ENCODE peak calls at places on chromosomes 2 and 18, in seven cellular contexts. E is LoVo; J is fibroblast of the conjunctiva; W is bronchial epithelial cell; B is putamen; Q is SW480; R is activated T-cell treated with anti-CD3 and anti-CD28 coated beads, Interleukin-2, amount 50 U/mL, for 72 hours. L is an unnamed sample.
A peak's percentile ranks its signal among the peaks of the same experiment; 100 is the strongest.

GRCh38 chr2:159639071-159639470 is 22.7 kb upstream of the BAZ2B start:
- DNase-seq in J (no peak), R (no peak), Q (no peak), B (no peak), E (no peak), W (peak; percentile 62), L (no peak)

GRCh38 chr2:182784777-182785176 is 68.7 kb downstream of the DNAJC10 start:
- DNase-seq in E (no peak), R (no peak), B (no peak), W (peak; percentile 49), J (peak; percentile 36), Q (peak; percentile 31), L (peak; percentile 22)

GRCh38 chr2:158214431-158214830 is 112.8 kb downstream of the UPP2 start:
- DNase-seq in E (peak; percentile 16), B (no peak), J (no peak), R (no peak), Q (peak; percentile 48), W (peak; percentile 72), L (no peak)

GRCh38 chr2:165277295-165277694 is 38.1 kb downstream of the SCN2A start:
- DNase-seq in E (no peak), R (no peak), Q (no peak), B (no peak), J (peak; percentile 20), W (peak; percentile 8), L (no peak)

GRCh38 chr2:70188460-70188859 is 2.4 kb downstream of the C2orf42 start:
- DNase-seq in R (no peak), J (no peak), B (no peak), Q (no peak), E (peak; percentile 42), W (no peak), L (no peak)

GRCh38 chr2:235095569-235095968 is 143.8 kb downstream of the SH3BP4 start:
- DNase-seq in W (peak; percentile 45), B (no peak), Q (no peak), R (no peak), J (no peak), E (no peak), L (no peak)

GRCh38 chr2:68653538-68653982 is 10.2 kb downstream of the PROKR1 start:
- DNase-seq in W (peak; percentile 58), B (no peak), J (peak; percentile 2), R (peak; percentile 71), Q (peak; percentile 60), E (no peak), L (no peak)

GRCh38 chr2:211085056-211085680 is 528.8 kb downstream of the CPS1 start:
- DNase-seq in B (peak; percentile 9), Q (peak; percentile 28), W (peak; percentile 49), R (no peak), J (peak; percentile 2), E (peak; percentile 29), L (peak; percentile 51)

GRCh38 chr2:239312741-239313246 is 88.0 kb downstream of the HDAC4 start:
- DNase-seq in J (no peak), W (no peak), R (no peak), E (no peak), B (no peak), Q (no peak), L (no peak)

GRCh38 chr18:56650944-56651770 is at the start of gene WDR7:
- DNase-seq in J (peak; percentile 97), B (peak; percentile 99), R (peak; percentile 95), W (peak; percentile 97), E (peak; percentile 94), Q (peak; percentile 92), L (peak; percentile 92)

GRCh38 chr2:134677866-134678774 is 40.7 kb downstream of the TMEM163 start:
- DNase-seq in R (no peak), E (no peak), W (no peak), Q (no peak), B (no peak), J (no peak), L (no peak)

GRCh38 chr2:103004426-103004942 is 242.7 kb downstream of the TMEM182 start:
- DNase-seq in J (no peak), B (peak; percentile 38), E (no peak), Q (no peak), R (no peak), W (no peak), L (no peak)

GRCh38 chr2:38671946-38672345 is 6.0 kb downstream of the GALM start:
- DNase-seq in B (no peak), E (no peak), R (no peak), W (no peak), Q (no peak), J (no peak), L (no peak)

GRCh38 chr2:79935771-79936657 is 368.5 kb downstream of the LRRTM1 start:
- DNase-seq in E (peak; percentile 35), B (peak; percentile 87), J (peak; percentile 62), W (peak; percentile 60), R (peak; percentile 11), Q (peak; percentile 76), L (peak; percentile 72)

GRCh38 chr2:236997086-236997485 is 88.6 kb upstream of the COPS8 start:
- DNase-seq in W (no peak), E (no peak), B (no peak), J (no peak), R (no peak), Q (no peak), L (no peak)

GRCh38 chr18:72233106-72233505 is 311.0 kb downstream of the CBLN2 start:
- DNase-seq in R (no peak), B (no peak), Q (no peak), W (no peak), J (no peak), E (no peak), L (no peak)

GRCh38 chr18:48667276-48668254 is 128.7 kb downstream of the CTIF start:
- DNase-seq in B (no peak), W (no peak), R (no peak), J (no peak), E (no peak), Q (peak; percentile 5), L (no peak)

GRCh38 chr2:166249318-166249717 is 121.5 kb upstream of the SCN1A start:
- DNase-seq in R (no peak), B (no peak), W (no peak), E (no peak), Q (no peak), J (no peak), L (no peak)

GRCh38 chr18:37042381-37042780 is 213.5 kb downstream of the KIAA1328 start:
- DNase-seq in W (no peak), E (no peak), B (no peak), R (no peak), J (no peak), Q (no peak), L (no peak)